ENCODE peak calls at places on chromosomes 3 and 15, in five cellular contexts. P is heart right ventricle, U is neural progenitor cell, A is fibroblast of mammary gland, X is cardiac muscle cell. I is an unnamed sample.

GRCh38 chr3:74267583-74268184 is 346.8 kb downstream of the CNTN3 start:
- DNase-seq in X (peak), U (peak), A (peak), P (peak), I (peak)

GRCh38 chr15:100601158-100601557 is 826 bp downstream of the LINS1 start:
- DNase-seq in A (peak), X (peak), U (peak), P (no peak), I (peak)

GRCh38 chr3:3281024-3281423 is 101.5 kb upstream of the CRBN start:
- DNase-seq in P (no peak), X (no peak), U (no peak), A (no peak), I (no peak)

GRCh38 chr15:87620393-87620792 is 636.1 kb downstream of the NTRK3 start:
- DNase-seq in U (no peak), X (no peak), P (no peak), A (no peak), I (no peak)

GRCh38 chr3:38528457-38528856 is 32.3 kb downstream of the EXOG start:
- DNase-seq in P (no peak), X (peak), A (peak), U (peak), I (no peak)

GRCh38 chr15:79994651-79995050 is 23.7 kb upstream of the BCL2A1 start:
- DNase-seq in P (no peak), A (peak), X (no peak), U (no peak), I (peak)

GRCh38 chr15:34795267-34796081 is at the start of gene ACTC1:
- DNase-seq in X (peak), P (peak), U (peak), A (peak), I (peak)

GRCh38 chr3:23501201-23501824 is 298.2 kb downstream of the UBE2E2 start:
- DNase-seq in U (no peak), X (peak), A (peak), P (peak), I (peak)

GRCh38 chr3:193240850-193241706 is at the start of gene PLAAT1:
- DNase-seq in U (peak), A (peak), X (peak), P (peak), I (peak)

GRCh38 chr3:8152826-8153418 is 348.7 kb upstream of the LMCD1 start:
- DNase-seq in U (no peak), A (no peak), X (no peak), P (no peak), I (no peak)

GRCh38 chr15:38521316-38521715 is 43.3 kb downstream of the RASGRP1 start:
- DNase-seq in P (no peak), A (no peak), X (no peak), U (no peak), I (no peak)

GRCh38 chr3:148146241-148146640 is 551.5 kb upstream of the AGTR1 start:
- DNase-seq in U (no peak), A (no peak), P (no peak), X (no peak), I (no peak)

GRCh38 chr3:171811059-171811912 is 1.0 kb upstream of the PLD1 start:
- DNase-seq in U (no peak), P (peak), X (no peak), A (peak), I (peak)

GRCh38 chr15:70703483-70703882 is 59.9 kb downstream of the UACA start:
- DNase-seq in A (peak), X (no peak), U (peak), P (no peak), I (peak)

GRCh38 chr3:131526801-131527347 is 24.1 kb upstream of the MRPL3 start:
- DNase-seq in U (peak), X (peak), P (peak), A (peak), I (peak)

GRCh38 chr3:139414608-139415224 is 25.3 kb upstream of the COPB2 start:
- DNase-seq in A (no peak), P (no peak), X (no peak), U (no peak), I (no peak)

GRCh38 chr3:169886671-169887070 is 16.9 kb upstream of the LRRC31 start:
- DNase-seq in P (peak), A (peak), U (no peak), X (no peak), I (peak)

GRCh38 chr3:186236357-186237020 is 125.5 kb downstream of the DGKG start:
- DNase-seq in U (no peak), P (no peak), X (peak), A (no peak), I (no peak)

GRCh38 chr3:186239321-186239720 is 122.7 kb downstream of the DGKG start:
- DNase-seq in A (no peak), U (peak), X (peak), P (peak), I (no peak)

GRCh38 chr3:186247821-186248814 is 113.9 kb downstream of the DGKG start:
- DNase-seq in U (no peak), A (no peak), P (no peak), X (no peak), I (peak)

GRCh38 chr3:186237915-186238314 is 124.1 kb downstream of the DGKG start:
- DNase-seq in A (no peak), U (no peak), P (no peak), X (no peak), I (no peak)

GRCh38 chr3:186241910-186242821 is 119.9 kb downstream of the DGKG start:
- DNase-seq in P (peak), A (peak), U (peak), X (peak), I (peak)
- H3K4me3 ChIP-seq in P (peak), A (no peak), U (no peak), X (no peak), I (peak)

GRCh38 chr15:57255751-57256150 is 120.6 kb upstream of the CGNL1 start:
- DNase-seq in A (no peak), P (no peak), X (no peak), U (no peak), I (no peak)

GRCh38 chr15:57251308-57251707 is 125.0 kb upstream of the CGNL1 start:
- DNase-seq in P (no peak), U (no peak), A (peak), X (no peak), I (peak)

GRCh38 chr15:57248074-57248473 is 128.2 kb upstream of the CGNL1 start:
- DNase-seq in A (no peak), U (no peak), X (no peak), P (no peak), I (no peak)

GRCh38 chr15:57253082-57253481 is 123.2 kb upstream of the CGNL1 start:
- DNase-seq in U (no peak), P (no peak), A (no peak), X (no peak), I (no peak)

GRCh38 chr15:57251941-57252340 is 124.4 kb upstream of the CGNL1 start:
- DNase-seq in U (no peak), X (no peak), P (no peak), A (peak), I (peak)
- TF ChIP-seq CTCF in U (no peak), X (no peak), P (no peak), A (no peak), I (no peak)

DNA sequence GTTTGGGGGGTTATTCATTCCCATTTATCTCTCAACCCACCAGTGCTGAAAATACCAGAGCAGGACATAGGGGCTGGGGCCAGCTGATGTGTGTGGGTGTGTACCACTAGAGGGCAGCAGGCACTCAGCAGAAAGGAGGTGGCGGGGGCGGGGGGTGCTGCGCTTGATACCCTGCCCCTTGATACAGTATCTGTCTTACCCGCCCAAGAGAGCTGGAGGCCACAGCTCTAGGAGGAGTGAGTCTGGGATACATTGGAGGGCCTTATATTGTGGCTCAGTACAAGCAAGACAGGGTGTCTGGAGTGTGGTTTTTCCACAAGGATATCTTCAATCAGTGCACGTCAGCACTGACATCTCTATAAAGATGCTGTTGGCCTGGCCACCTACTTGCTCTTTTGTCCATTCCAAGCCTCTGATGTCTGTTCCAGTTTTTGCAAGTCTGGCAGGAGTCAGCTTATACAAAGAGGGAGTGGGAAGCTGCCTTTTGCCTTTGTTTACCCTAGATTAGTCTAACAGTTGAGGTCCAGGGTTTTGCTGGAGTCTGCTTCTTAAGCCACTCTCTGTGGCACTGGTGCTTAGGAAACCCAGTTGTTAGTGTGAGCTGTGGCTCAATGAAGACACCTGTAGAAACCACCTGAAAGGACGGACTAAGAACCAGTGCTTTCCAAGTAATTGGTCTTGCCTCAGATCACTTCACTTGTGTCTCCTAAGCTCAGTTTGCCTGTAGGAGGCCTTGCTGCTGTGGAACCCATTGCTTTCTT is 1.5 kb upstream of the RBM15B start:
- DNase-seq in A (peak), U (peak), X (peak), P (peak), I (peak)
- H3K4me3 ChIP-seq in A (no peak), U (no peak), X (no peak), P (no peak), I (no peak)

DNA sequence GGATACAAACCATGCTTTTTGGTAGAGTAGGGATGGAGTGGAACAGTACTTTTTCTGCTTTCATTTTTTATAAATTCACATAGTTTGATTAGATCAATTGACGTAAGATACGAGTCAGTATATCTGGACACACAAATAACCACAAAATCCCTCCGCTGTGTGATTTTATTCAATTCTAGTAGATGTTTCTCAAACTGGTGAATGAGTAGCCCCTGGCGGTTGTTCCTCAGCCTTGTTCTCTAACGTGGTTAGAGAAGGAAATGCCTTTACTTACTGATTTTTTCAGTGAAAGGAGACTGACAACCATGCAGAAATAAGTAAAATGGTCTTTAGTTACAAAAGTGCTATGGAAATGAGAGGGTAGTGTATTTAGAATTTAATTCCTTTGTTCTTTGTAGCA is 161.0 kb downstream of the TCF12 start:
- DNase-seq in U (peak), A (no peak), P (no peak), X (no peak), I (no peak)
- TF ChIP-seq CTCF in U (peak), A (no peak), P (peak), X (no peak), I (no peak)

GRCh38 chr15:99019558-99020540 is 12.3 kb upstream of the PGPEP1L start:
- DNase-seq in U (no peak), P (no peak), X (no peak), A (peak), I (peak)

GRCh38 chr15:99015677-99016568 is 8.3 kb upstream of the PGPEP1L start:
- DNase-seq in A (no peak), U (peak), P (no peak), X (peak), I (no peak)

GRCh38 chr15:99017322-99017701 is 9.7 kb upstream of the PGPEP1L start:
- DNase-seq in P (no peak), X (no peak), U (no peak), A (no peak), I (no peak)

GRCh38 chr15:99014803-99015676 is 7.4 kb upstream of the PGPEP1L start:
- DNase-seq in A (peak), P (peak), U (peak), X (peak), I (peak)

DNA sequence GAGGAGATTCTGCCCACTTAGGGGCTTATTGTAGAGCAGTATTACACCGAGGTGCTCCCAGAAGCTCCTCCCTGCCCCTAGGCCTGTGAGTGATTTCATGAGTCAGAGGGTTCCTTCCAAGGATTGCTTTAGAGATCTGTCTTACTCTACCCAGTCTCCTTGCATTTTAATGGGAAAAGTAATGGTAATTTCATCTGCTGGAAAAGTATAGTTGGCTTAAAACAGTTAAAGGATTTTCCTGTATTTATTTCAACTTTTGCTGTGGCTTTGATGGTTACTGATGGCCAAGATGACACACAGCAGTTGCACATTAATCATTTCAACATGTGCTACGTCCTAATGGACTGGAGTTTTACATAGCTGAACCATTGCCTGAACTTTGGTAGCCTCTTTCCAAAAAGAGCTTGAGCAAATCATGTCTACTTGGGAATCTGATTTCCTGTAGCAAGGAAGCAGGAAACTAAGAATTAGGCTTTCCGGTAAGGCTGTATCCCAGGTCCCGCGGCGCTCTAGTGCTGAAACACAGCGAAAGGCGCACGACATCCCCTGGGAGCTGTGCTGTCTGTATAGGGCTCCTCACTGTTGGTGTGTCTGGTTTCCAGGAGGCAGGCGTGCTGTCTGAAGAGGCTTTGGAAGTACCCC is 9.2 kb upstream of the PGPEP1L start:
- DNase-seq in A (peak), X (no peak), U (no peak), P (peak), I (peak)
- H3K4me3 ChIP-seq in A (no peak), X (no peak), U (no peak), P (no peak), I (no peak)

GRCh38 chr3:15427182-15427880 is at the start of the genes EAF1 and METTL6:
- DNase-seq in P (peak), A (peak), X (peak), U (peak), I (peak)
- TF ChIP-seq CTCF in P (peak), A (peak), X (peak), U (peak), I (peak)

DNA sequence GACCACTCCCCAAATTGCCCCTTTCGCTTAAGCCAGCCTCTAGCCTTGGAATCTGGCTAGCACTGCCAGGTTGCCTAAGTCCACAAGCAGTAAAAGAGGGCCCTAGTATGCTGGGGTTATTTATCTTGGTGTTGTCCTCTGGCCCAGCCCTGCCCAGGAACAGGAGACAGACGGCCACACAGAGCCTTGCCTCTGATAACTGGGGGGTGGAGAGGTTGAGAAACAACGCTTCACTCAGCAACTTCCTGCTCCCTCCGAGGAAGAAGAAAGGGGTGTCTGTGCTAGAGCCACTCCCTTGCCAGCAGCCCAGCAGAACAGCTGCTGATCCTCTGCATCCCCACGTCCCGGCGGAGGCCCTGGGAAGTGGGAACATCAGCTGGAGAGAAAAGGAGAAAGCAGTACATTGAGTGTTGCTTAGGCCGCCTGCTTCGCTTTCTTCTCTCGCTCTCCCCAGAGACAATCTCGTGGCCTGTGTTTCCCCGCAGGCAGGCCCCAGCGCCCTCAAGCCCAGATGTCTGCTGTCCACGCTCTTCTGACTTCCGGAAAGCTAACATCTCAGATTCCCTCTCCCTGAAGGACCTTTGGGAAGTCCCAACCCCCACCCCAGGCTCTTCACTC is 22.6 kb upstream of the C3orf70 start:
- DNase-seq in U (peak), X (peak), A (no peak), P (peak), I (no peak)
- H3K4me3 ChIP-seq in U (no peak), X (no peak), A (no peak), P (no peak), I (no peak)

DNA sequence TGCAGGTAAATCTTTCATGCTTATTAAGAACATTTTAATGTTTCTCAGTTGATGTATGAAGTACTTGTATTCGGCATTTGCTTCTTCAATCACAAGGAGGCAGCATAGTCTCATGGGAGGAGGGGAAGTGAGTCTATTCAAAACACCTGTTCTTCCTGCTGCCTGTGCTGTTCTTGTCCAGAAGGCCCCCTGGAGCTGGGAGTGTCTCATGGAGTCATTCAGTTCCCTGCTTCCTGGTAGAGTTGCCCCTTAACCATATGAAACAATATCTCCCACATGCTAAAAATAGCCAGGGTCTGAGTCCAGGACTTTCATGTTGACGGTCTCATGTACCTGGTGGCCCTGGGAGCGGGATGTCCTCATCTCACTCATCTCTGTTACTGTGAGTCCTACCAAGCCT is 15.5 kb upstream of the PPP1R2 start:
- DNase-seq in U (peak), X (peak), A (peak), P (peak), I (peak)
- TF ChIP-seq CTCF in U (peak), X (peak), A (peak), P (peak), I (peak)

GRCh38 chr3:25428950-25429349 is 887 bp downstream of the RARB start:
- DNase-seq in P (no peak), U (no peak), X (no peak), A (no peak), I (no peak)

GRCh38 chr3:25428003-25428861 is at the start of gene RARB:
- DNase-seq in U (peak), P (peak), A (peak), X (peak), I (peak)

GRCh38 chr3:25429441-25429907 is 1.4 kb downstream of the RARB start:
- DNase-seq in U (no peak), A (no peak), X (no peak), P (no peak), I (peak)

GRCh38 chr3:25426408-25426807 is 1.7 kb upstream of the RARB start:
- DNase-seq in P (peak), A (no peak), X (peak), U (peak), I (peak)

DNA sequence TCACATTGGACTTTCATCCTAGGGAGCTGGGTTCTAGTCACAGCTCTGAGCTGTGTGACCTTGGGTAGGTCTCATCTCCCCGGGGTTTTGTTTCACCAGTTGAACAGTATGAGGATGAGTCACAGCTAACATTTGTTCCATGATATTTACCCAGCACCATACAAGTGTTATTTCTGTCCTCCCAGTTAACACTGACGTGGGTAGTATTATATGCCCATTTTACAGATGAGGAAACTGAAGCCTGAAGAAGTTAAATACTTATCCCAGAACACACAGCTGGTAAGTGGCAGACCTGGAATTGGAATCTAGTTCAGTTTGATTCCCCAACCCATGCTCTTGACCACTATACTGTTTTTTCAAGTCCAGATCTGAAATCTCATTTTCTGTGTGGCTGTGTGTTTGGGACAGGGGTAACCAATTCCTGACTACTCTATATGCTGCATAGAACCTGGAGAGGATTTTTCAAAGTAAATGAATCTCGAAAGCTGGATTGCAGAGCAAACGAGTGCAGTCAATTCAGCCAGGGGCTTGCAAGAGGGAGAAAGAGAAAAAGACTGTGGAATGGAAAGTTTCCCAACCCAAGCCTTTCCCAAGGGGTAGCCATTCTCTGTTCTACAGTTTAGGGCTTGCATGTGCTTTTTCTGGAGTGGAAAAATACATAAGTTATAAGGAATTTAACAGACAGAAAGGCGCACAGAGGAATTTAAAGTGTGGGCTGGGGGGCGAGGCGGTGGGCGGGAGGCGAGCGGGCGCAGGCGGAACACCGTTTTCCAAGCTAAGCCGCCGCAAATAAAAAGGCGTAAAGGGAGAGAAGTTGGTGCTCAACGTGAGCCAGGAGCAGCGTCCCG is 684 bp upstream of the RARB start:
- DNase-seq in A (peak), X (peak), U (no peak), P (no peak), I (peak)
- H3K4me3 ChIP-seq in A (peak), X (peak), U (peak), P (peak), I (peak)

DNA sequence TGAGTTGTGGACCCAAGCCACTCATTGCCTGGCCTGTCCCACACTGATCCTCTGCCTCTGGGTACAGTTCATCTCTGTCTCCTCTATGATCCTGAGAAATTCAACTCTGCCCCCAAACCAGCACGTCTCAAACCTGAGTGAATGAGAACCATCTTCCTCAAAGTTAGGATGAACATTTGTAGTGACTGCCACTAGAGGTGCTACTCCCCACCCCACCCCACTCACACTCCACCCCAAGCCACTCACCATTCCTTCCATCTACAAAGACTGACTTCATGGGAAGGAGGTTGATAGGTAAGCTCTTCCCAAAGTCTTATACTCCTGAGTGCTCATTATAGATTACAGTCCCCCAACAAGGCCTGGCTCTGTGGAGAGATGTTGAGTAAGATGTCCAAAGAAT is 43.8 kb downstream of the NEK10 start:
- DNase-seq in P (no peak), U (no peak), A (no peak), X (no peak), I (no peak)
- TF ChIP-seq CTCF in P (no peak), U (no peak), A (no peak), X (peak), I (no peak)

I was measured in fibroblast of the aortic adventitia.